ENCODE peak calls at places on chromosomes 5 and 9, in five cellular contexts. Q, E, V, O and H are unnamed samples.
A peak's percentile ranks its signal among the peaks of the same experiment; 100 is the strongest.

GRCh38 chr9:131539223-131539923 is 6.0 kb upstream of the PRRT1B start:
- DNase-seq in Q (no peak), E (no peak), V (no peak), O (no peak), H (no peak)

GRCh38 chr9:114037961-114038723 is 40.0 kb downstream of the AMBP start:
- DNase-seq in Q (no peak), E (no peak), V (no peak), O (no peak), H (no peak)

GRCh38 chr5:538801-539468 is 14.7 kb upstream of the SLC9A3 start:
- DNase-seq in Q (no peak), E (no peak), V (no peak), O (no peak), H (no peak)

GRCh38 chr5:135066781-135067430 is 32.9 kb upstream of the PITX1 start:
- DNase-seq in Q (no peak), E (no peak), V (no peak), O (no peak), H (no peak)

GRCh38 chr5:125668904-125669303 is 754.3 kb upstream of the GRAMD2B start:
- DNase-seq in Q (no peak), E (no peak), V (no peak), O (no peak), H (no peak)

GRCh38 chr5:150322202-150322601 is 19.5 kb upstream of the ARSI start:
- DNase-seq in Q (peak; percentile 87), E (no peak), V (no peak), O (peak; percentile 62), H (peak; percentile 67)

GRCh38 chr5:43514471-43514815 is 505 bp downstream of the C5orf34 start:
- DNase-seq in Q (peak; percentile 87), E (no peak), V (no peak), O (peak; percentile 83), H (peak; percentile 72)

GRCh38 chr5:34707451-34708107 is 51.5 kb downstream of the RAI14 start:
- DNase-seq in Q (no peak), E (no peak), V (no peak), O (no peak), H (no peak)

GRCh38 chr5:145989428-145989827 is 53.0 kb downstream of the SH3RF2 start:
- DNase-seq in Q (peak; percentile 33), E (no peak), V (no peak), O (no peak), H (no peak)

GRCh38 chr9:133968966-133969617 is 23.0 kb downstream of the VAV2 start:
- DNase-seq in Q (no peak), E (no peak), V (no peak), O (no peak), H (no peak)

GRCh38 chr5:163379298-163380155 is 57.9 kb upstream of the CCNG1 start:
- DNase-seq in Q (peak; percentile 80), E (no peak), V (no peak), O (peak; percentile 88), H (peak; percentile 62)

GRCh38 chr5:115831163-115831768 is 10.1 kb downstream of the ATG12 start:
- DNase-seq in Q (peak; percentile 49), E (no peak), V (no peak), O (peak; percentile 67), H (peak; percentile 41)

GRCh38 chr5:66442951-66443445 is 153.2 kb upstream of the MAST4 start:
- DNase-seq in Q (no peak), E (no peak), V (no peak), O (no peak), H (peak; percentile 30)

DNA sequence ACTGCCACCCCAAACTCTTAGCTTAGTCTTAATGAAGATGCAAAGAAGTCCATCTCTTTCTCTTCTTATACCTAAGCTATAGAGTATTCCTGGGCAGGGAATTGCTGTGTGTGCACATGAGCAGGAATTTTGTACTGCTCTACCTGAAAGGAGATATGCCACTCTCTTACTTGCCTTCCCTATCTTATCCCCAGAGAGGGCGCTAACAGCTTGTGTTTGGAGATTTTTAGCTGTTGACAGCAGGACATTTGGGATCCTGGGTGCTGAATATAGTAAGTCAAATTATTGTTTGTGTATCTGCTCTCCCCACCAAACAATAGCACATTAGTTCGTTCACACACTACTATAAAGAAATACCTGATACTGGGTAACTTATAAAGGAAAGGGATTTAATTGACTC is 159.5 kb downstream of the GABRG2 start:
- DNase-seq in Q (no peak), E (no peak), V (no peak), O (no peak), H (no peak)
- TF ChIP-seq CTCF in Q (no peak), E (no peak), V (no peak), O (no peak), H (no peak)

GRCh38 chr5:141704782-141705297 is 22.8 kb upstream of the ARAP3 start:
- DNase-seq in Q (no peak), E (no peak), V (no peak), O (no peak), H (no peak)
- H3K4me3 ChIP-seq in Q (no peak overlapping the region), E (no peak overlapping the region), V (no peak overlapping the region), O (no peak overlapping the region), H (no peak overlapping the region)

GRCh38 chr9:69546265-69546664 is 125.9 kb downstream of the APBA1 start:
- DNase-seq in Q (peak; percentile 25), E (no peak), V (no peak), O (no peak), H (peak; percentile 4)
- TF ChIP-seq CTCF in Q (peak; percentile 40), E (no peak), V (no peak), O (peak; percentile 35), H (peak; percentile 21)

DNA sequence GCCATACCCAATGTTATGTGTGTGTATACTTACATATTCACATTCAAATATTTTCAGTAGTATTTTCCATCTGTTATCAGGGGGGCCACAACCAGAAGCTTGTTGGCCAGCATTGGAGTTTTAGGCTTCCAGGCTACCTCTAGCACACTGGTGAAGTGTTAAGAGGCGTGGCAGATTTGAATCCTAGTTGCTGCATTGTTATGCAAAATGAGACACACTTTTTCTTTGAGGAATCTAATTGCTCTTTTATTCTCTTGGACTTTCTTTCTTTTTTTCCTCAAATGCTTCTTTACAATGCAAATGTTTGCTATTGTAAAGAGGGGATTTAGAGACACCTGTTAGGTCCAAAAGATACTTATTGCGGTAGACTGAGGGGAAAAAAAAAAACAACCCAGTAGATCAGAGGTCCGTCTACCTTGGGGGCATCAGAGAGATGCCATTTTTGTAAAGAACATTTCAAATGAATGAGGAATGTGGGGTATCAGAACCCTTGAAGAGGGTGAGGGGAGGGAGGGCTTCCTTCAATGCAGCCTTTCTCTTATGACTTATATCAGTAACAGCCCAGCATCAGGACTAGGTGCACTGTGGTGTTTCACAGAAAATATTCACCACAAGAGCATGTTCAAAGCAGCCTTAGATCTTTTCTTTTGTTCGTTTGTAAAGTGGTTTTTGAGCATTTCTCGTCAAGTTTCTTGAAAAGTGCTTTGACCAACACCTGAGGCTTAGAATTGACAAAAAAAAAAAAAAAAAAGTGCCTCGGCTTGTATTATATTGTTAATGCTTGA is 3.8 kb downstream of the SMARCA2 start:
- DNase-seq in Q (no peak), E (no peak), V (no peak), O (no peak), H (no peak)
- H3K4me3 ChIP-seq in Q (no peak overlapping the region), E (peak overlapping the region; percentile 89), V (peak overlapping the region; percentile 77), O (peak overlapping the region; percentile 90), H (peak overlapping the region; percentile 89)

GRCh38 chr5:78540335-78541057 is 108.1 kb downstream of the LHFPL2 start:
- DNase-seq in Q (no peak), E (no peak), V (peak; percentile 51), O (no peak), H (no peak)
- TF ChIP-seq CTCF in Q (peak; percentile 7), E (no peak), V (no peak), O (no peak), H (no peak)

DNA sequence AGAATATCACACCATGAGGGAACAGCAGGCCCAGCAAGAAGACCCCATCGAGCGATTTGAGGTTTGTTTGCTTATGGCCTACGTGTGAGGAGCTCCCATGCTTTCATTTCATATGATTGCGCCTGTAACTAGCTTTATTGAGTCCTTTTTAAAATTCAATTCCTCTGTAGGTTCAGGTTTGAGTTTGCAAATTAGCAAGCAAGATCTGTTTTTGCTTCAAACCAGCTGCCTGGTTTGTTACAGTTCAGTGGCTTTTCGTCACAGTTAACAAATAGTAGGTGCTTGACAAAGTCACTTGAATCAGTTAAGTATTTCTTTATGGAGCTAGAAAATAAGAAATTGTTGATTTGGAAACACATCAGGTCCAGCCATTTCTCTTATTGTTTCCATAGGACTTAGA is 56.3 kb downstream of the GPR21 start:
- DNase-seq in Q (no peak), E (no peak), V (no peak), O (no peak), H (no peak)
- H3K4me3 ChIP-seq in Q (no peak overlapping the region), E (no peak overlapping the region), V (no peak overlapping the region), O (no peak overlapping the region), H (no peak overlapping the region)